ENCODE peak calls at places on chromosomes 6 and 20, in five cellular contexts. B is HCT116, O is GM23248, K is neuronal stem cell, R is endothelial cell of umbilical vein. Z is an unnamed sample. For H3K4me1, the result is how much of the 10 kb centered on the place peaks cover.

GRCh38 chr6:35024601-35025054 is 116.5 kb downstream of the TCP11 start:
- DNase-seq in R (peak), K (peak), B (peak), O (peak), Z (peak)

GRCh38 chr6:19557191-19557590 is 280.0 kb upstream of the ID4 start:
- DNase-seq in K (no peak), R (no peak), B (no peak), O (no peak), Z (no peak)

GRCh38 chr20:38145094-38146075 is 19.7 kb downstream of the TGM2 start:
- DNase-seq in B (no peak), R (peak), O (peak), K (no peak), Z (no peak)

GRCh38 chr6:71886184-71887005 is at the start of gene RIMS1:
- DNase-seq in O (peak), K (peak), B (no peak), R (no peak), Z (peak)

GRCh38 chr6:153131037-153131981 is at the start of gene RGS17:
- DNase-seq in K (peak), B (no peak), R (peak), O (peak), Z (peak)

GRCh38 chr20:15162061-15162740 is 824.8 kb upstream of the FLRT3 start:
- DNase-seq in O (no peak), B (no peak), K (no peak), R (no peak), Z (no peak)

GRCh38 chr6:113875470-113875869 is 18.3 kb downstream of the MARCKS start:
- DNase-seq in R (no peak), B (no peak), K (no peak), O (peak), Z (no peak)

GRCh38 chr6:96420294-96420693 is 101.3 kb upstream of the UFL1 start:
- DNase-seq in B (no peak), K (no peak), O (no peak), R (no peak), Z (no peak)

GRCh38 chr20:33016581-33017109 is 9.1 kb downstream of the BPIFB2 start:
- DNase-seq in K (no peak), R (no peak), O (no peak), B (no peak), Z (no peak)

GRCh38 chr6:74638467-74638866 is 567.4 kb downstream of the COL12A1 start:
- DNase-seq in R (no peak), B (no peak), O (peak), K (no peak), Z (no peak)

GRCh38 chr6:7878401-7878964 is 32.1 kb downstream of the TXNDC5 start:
- DNase-seq in K (no peak), O (no peak), R (peak), B (no peak), Z (no peak)

GRCh38 chr20:63686492-63687321 is 9.7 kb upstream of the TNFRSF6B start:
- DNase-seq in B (peak), O (peak), R (peak), K (no peak), Z (peak)

GRCh38 chr6:35318845-35319220 is 21.2 kb downstream of the DEF6 start:
- DNase-seq in B (no peak), O (no peak), R (no peak), K (no peak), Z (peak)

DNA sequence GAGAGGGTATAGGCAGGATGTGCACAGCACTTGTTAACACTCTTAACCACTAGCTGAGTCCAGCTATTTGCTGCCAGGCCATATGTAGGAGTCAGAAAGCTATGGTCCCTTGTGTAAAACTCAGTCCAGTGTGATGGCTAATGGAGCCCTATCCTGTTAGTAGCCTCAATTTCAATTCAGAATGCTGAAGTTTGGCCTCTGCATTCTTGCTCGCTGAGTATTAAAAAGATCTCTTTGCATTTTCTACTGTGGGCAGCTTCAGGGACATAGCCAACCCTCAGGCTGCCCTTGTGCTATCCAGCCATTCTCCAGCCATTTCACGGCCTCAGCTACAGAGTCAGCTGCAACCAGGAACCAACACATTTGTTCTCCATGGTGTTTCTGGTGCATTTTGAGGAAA is 92.5 kb downstream of the SPTLC3 start:
- DNase-seq in R (no peak), K (no peak), B (no peak), O (no peak), Z (no peak)
- H3K4me1 ChIP-seq in R (under half), K (under half), B (under half), O (under half), Z (under half)

GRCh38 chr6:56693246-56693607 is 50.5 kb upstream of the DST start:
- DNase-seq in B (no peak), O (peak), K (no peak), R (no peak), Z (no peak)

GRCh38 chr6:56690519-56691200 is 48.0 kb upstream of the DST start:
- DNase-seq in O (peak), B (no peak), R (peak), K (no peak), Z (no peak)

GRCh38 chr6:56692586-56693245 is 50.0 kb upstream of the DST start:
- DNase-seq in O (peak), R (no peak), B (no peak), K (no peak), Z (no peak)

GRCh38 chr6:56689663-56690062 is 47.0 kb upstream of the DST start:
- DNase-seq in B (no peak), R (no peak), O (no peak), K (no peak), Z (no peak)

GRCh38 chr6:56691201-56691595 is 48.5 kb upstream of the DST start:
- DNase-seq in R (no peak), O (peak), B (no peak), K (no peak), Z (no peak)
- H3K27ac ChIP-seq in R (peak), O (peak), B (no peak), K (no peak), Z (peak)

GRCh38 chr6:136823128-136823660 is 802 bp downstream of the PEX7 start:
- DNase-seq in R (no peak), B (no peak), K (no peak), O (no peak), Z (peak)
- H2AFZ ChIP-seq in R (peak), B (no peak), K (peak), O (peak), Z (peak)

DNA sequence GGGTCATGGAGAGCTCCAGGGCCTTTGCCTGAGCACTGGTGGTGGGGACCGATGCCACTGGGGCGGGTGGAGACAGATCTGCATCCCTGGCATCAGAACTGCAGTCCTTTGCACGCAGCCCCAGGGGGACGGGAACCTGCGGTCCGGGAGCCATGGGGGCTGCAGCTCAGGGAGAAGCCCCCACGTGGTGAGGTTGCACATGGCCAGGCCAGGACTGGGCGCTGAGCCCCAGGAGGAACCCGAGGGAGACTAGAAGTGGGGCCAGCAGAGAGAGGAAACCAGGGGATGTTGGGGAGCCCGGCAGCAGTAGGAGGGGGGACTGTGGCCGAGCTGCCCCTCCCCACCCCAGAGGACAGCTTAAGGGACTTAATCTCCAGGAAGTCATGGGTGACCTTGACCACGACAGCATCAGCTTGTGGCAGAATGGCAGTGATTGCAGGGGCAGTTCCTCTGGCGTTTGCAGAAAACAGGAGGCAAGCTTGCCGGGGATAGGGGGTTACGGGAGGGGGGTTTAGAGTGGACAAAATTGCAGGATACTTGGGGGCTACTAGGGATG is 18.0 kb upstream of the LSM14B start:
- DNase-seq in R (no peak), B (no peak), O (no peak), K (no peak), Z (no peak)
- H3K4me1 ChIP-seq in R (under half), B (under half), O (under half), K (under half), Z (under half)